ENCODE peak calls at places on chromosomes 2 and 18, in seven cellular contexts. Q is brain microvascular endothelial cell, K is right lobe of liver, I is mesendoderm, M is aorta, N is neuronal stem cell, A is heart left ventricle. S is an unnamed sample.

GRCh38 chr18:44507729-44508325 is 172.9 kb upstream of the SETBP1 start:
- DNase-seq in I (no peak), M (peak), K (peak), A (peak), N (no peak), Q (peak), S (no peak)

GRCh38 chr2:23574919-23575654 is 190.1 kb downstream of the KLHL29 start:
- DNase-seq in Q (no peak), A (peak), K (no peak), I (peak), N (no peak), M (no peak), S (no peak)

GRCh38 chr2:168796583-168797285 is 5.7 kb upstream of the NOSTRIN start:
- DNase-seq in Q (no peak), N (no peak), K (no peak), I (no peak), A (no peak), M (no peak), S (no peak)

GRCh38 chr2:40204268-40204667 is 247.6 kb downstream of the SLC8A1 start:
- DNase-seq in A (no peak), Q (peak), K (no peak), M (no peak), N (no peak), I (no peak), S (no peak)

GRCh38 chr2:201661366-201661765 is 18.1 kb upstream of the TMEM237 start:
- DNase-seq in A (no peak), N (no peak), M (no peak), Q (no peak), I (no peak), K (no peak), S (no peak)

GRCh38 chr2:3547915-3548314 is 10.2 kb downstream of the RNASEH1 start:
- DNase-seq in A (no peak), Q (no peak), M (no peak), K (no peak), N (no peak), I (no peak), S (no peak)

GRCh38 chr2:156702520-156702919 is 266.3 kb downstream of the GPD2 start:
- DNase-seq in Q (no peak), K (no peak), A (no peak), N (no peak), M (no peak), I (no peak), S (no peak)

GRCh38 chr2:37454851-37455762 is 110.7 kb downstream of the QPCT start:
- DNase-seq in Q (no peak), M (no peak), K (no peak), N (no peak), I (peak), A (no peak), S (peak)

GRCh38 chr2:33133436-33133835 is 186.7 kb downstream of the LTBP1 start:
- DNase-seq in Q (peak), N (no peak), A (no peak), M (no peak), K (peak), I (no peak), S (no peak)

GRCh38 chr2:170822885-170823799 is 6.5 kb downstream of the GAD1 start:
- DNase-seq in I (peak), M (peak), N (peak), Q (no peak), A (peak), K (peak), S (no peak)

GRCh38 chr18:5600376-5601071 is 56.7 kb upstream of the EPB41L3 start:
- DNase-seq in N (no peak), Q (no peak), I (peak), K (no peak), A (no peak), M (no peak), S (no peak)

GRCh38 chr2:175036582-175037018 is 31.4 kb upstream of the CHN1 start:
- DNase-seq in M (no peak), A (no peak), Q (no peak), K (no peak), N (peak), I (peak), S (no peak)

GRCh38 chr2:150486539-150487484 is 655 bp downstream of the RND3 start:
- DNase-seq in Q (no peak), I (peak), N (peak), M (no peak), A (no peak), K (peak), S (no peak)

GRCh38 chr2:185978634-185979405 is 240.2 kb downstream of the FSIP2 start:
- DNase-seq in K (no peak), M (no peak), I (no peak), A (no peak), N (no peak), Q (no peak), S (peak)

GRCh38 chr18:9619990-9620389 is 5.6 kb upstream of the PPP4R1 start:
- DNase-seq in N (no peak), K (no peak), Q (no peak), I (no peak), A (no peak), M (no peak), S (no peak)

GRCh38 chr2:50769416-50769815 is 262.5 kb downstream of the NRXN1 start:
- DNase-seq in A (no peak), N (no peak), M (no peak), Q (no peak), K (peak), I (peak), S (no peak)

GRCh38 chr2:85538507-85539360 is at the start of gene MAT2A:
- DNase-seq in M (peak), I (peak), K (peak), Q (peak), N (peak), A (peak), S (peak)

GRCh38 chr18:38525039-38525438 is 959.4 kb upstream of the CELF4 start:
- DNase-seq in A (no peak), I (no peak), Q (no peak), N (no peak), K (no peak), M (no peak), S (no peak)

GRCh38 chr2:126779286-126779605 is 119.4 kb upstream of the TEX51 start:
- DNase-seq in M (no peak), I (no peak), A (no peak), N (no peak), Q (no peak), K (no peak), S (no peak)

GRCh38 chr2:86518498-86518897 is 44.7 kb downstream of the CHMP3 start:
- DNase-seq in Q (no peak), M (no peak), K (no peak), I (peak), A (no peak), N (no peak), S (no peak)

GRCh38 chr18:45628979-45629958 is 14.0 kb downstream of the SLC14A2 start:
- DNase-seq in A (no peak), K (no peak), N (no peak), I (peak), M (no peak), Q (peak), S (peak)

GRCh38 chr2:232501794-232502499 is 14.3 kb upstream of the ECEL1 start:
- DNase-seq in M (no peak), K (no peak), A (no peak), I (no peak), N (no peak), Q (no peak), S (no peak)

GRCh38 chr18:11963991-11964484 is 17.3 kb upstream of the IMPA2 start:
- DNase-seq in N (no peak), I (peak), Q (no peak), K (no peak), M (no peak), A (no peak), S (no peak)

GRCh38 chr2:8566788-8567468 is 114.9 kb upstream of the ID2 start:
- DNase-seq in Q (no peak), N (no peak), M (peak), I (no peak), K (no peak), A (no peak), S (no peak)

GRCh38 chr2:75113217-75113616 is 86.1 kb downstream of the TACR1 start:
- DNase-seq in K (no peak), I (no peak), A (no peak), N (no peak), Q (no peak), M (no peak), S (no peak)

GRCh38 chr2:237744270-237744612 is 54.3 kb upstream of the RBM44 start:
- DNase-seq in A (no peak), Q (no peak), N (no peak), I (no peak), K (no peak), M (no peak), S (no peak)
- H3K27ac ChIP-seq in A (peak), Q (no peak), N (no peak), I (no peak), K (peak), M (no peak), S (no peak)

GRCh38 chr2:45237128-45237527 is 227.9 kb upstream of the SIX2 start:
- DNase-seq in M (no peak), Q (peak), K (no peak), N (no peak), I (no peak), A (no peak), S (no peak)

GRCh38 chr2:45236268-45236667 is 227.0 kb upstream of the SIX2 start:
- DNase-seq in N (no peak), Q (no peak), M (no peak), K (no peak), I (no peak), A (no peak), S (no peak)

GRCh38 chr2:45242161-45242741 is 233.0 kb upstream of the SIX2 start:
- DNase-seq in K (no peak), I (no peak), M (no peak), A (no peak), N (no peak), Q (peak), S (no peak)

GRCh38 chr2:45241061-45241561 is 231.9 kb upstream of the SIX2 start:
- DNase-seq in I (no peak), N (no peak), Q (peak), M (no peak), K (no peak), A (no peak), S (peak)

DNA sequence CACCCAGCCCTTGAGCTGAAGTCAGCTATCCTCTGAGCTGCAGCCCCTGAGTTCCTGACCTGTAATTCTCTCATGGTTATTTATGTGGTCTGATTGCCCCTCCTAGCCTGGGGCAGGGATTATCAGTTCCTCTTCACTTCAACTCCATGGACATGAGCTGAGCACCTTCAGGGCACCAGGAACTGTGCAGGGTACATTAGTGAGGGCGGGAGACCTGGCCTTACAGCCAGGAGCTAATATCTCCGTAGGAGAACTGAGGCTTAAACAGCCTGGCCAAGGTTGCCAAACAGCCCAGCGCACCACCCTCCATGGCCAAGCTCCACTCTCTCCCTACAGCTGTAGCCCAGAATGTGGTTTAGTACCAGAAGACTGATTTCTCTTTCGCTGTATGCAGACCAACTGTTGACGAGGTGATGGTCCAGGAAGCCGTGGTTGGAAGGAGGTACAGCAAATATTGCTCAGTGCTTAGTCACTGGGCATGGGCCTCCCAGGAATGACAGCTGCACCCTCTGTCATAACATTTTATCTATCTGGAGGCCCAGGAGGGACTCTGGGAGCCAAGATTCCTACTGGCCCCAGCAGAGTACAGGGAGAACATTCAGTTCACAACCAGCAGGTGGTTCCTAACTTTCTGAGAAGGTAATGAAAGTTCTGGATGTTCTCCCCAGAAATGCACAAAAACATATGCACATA is 228.7 kb upstream of the SIX2 start:
- DNase-seq in K (no peak), N (no peak), A (no peak), M (peak), Q (peak), I (no peak), S (peak)
- H3K27ac ChIP-seq in K (no peak), N (no peak), A (no peak), M (no peak), Q (peak), I (no peak), S (no peak)

DNA sequence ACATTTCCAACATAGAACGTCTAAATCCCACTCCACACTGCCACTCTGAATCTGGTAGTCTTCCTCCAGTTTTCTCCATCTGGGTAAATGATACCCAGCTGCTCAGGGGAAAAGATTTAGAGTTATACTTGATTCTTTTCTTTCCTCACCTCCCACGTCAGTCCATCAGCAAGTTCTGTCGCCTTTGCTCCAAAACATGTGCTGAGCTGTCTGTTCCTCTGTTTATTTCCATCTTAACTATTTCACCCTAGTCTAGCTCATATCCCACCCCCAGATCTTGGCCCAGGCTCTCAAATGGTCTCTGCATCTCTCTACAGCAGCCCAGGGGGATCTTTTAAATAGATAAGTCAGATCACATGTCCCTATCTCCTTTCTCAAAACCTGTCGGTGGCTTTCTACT is 43.4 kb upstream of the GMCL1 start:
- DNase-seq in K (no peak), I (no peak), Q (no peak), N (no peak), A (no peak), M (no peak), S (no peak)
- H3K27ac ChIP-seq in K (no peak), I (no peak), Q (no peak), N (no peak), A (no peak), M (no peak), S (no peak)

DNA sequence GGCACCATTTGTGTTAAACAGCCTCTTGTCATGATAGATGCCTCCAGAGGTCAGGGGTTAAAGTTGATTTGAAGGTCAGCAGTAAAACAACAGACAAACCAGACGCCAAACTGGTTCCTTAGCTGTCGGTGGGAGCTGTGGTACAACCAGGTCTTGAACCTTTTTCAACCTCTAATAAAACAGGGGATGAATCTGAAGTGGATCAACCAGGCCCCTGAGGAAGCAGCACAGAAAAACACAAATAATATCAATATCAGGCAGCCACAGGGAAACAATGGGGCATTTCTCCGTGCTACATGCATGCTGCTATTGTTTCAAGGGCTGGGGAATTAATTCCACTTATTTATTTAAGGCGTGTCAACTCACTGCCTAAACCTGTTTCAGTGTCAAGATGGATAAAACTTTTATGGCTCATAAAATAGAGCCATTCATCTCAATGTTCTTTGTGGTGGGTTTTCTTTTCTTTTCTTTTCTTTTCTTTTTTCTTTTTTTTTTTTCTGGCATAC is 265.3 kb downstream of the MEIS1 start:
- DNase-seq in N (peak), K (no peak), M (no peak), A (no peak), I (peak), Q (no peak), S (peak)
- H3K27ac ChIP-seq in N (no peak), K (no peak), M (no peak), A (no peak), I (no peak), Q (no peak), S (no peak)

DNA sequence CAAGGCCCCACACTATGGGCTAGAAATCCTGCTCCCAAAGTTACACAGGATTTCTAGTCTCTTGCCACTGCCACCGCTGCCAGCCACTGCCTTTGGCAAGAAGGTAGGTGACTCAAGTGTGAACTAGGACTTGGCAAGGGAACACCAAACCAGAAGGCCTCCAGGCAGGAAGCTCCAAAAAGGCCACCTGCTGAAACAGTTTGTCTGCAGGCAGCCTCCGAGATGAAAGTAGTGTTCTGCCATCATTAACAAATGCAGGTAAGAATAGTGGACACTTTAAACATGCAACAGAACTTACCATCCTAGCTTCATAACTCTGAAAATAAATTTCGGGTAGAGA is 3.9 kb downstream of the ANKRD44 start:
- DNase-seq in M (peak), N (no peak), A (no peak), Q (no peak), K (peak), I (no peak), S (no peak)
- H3K27ac ChIP-seq in M (no peak), N (no peak), A (peak), Q (no peak), K (peak), I (no peak), S (no peak)

GRCh38 chr2:226631671-226632070 is 167.9 kb downstream of the IRS1 start:
- DNase-seq in I (no peak), K (no peak), Q (no peak), M (no peak), A (no peak), N (no peak), S (no peak)
- H3K27ac ChIP-seq in I (no peak), K (no peak), Q (no peak), M (no peak), A (no peak), N (no peak), S (no peak)

GRCh38 chr2:47844162-47844561 is 61.2 kb downstream of the MSH6 start:
- DNase-seq in N (no peak), A (no peak), K (no peak), I (no peak), M (no peak), Q (no peak), S (no peak)

GRCh38 chr2:47849368-47849767 is 56.9 kb downstream of the FBXO11 start:
- DNase-seq in M (no peak), A (no peak), I (no peak), N (no peak), Q (no peak), K (no peak), S (no peak)
- H3K27ac ChIP-seq in M (no peak), A (no peak), I (no peak), N (no peak), Q (no peak), K (no peak), S (no peak)

DNA sequence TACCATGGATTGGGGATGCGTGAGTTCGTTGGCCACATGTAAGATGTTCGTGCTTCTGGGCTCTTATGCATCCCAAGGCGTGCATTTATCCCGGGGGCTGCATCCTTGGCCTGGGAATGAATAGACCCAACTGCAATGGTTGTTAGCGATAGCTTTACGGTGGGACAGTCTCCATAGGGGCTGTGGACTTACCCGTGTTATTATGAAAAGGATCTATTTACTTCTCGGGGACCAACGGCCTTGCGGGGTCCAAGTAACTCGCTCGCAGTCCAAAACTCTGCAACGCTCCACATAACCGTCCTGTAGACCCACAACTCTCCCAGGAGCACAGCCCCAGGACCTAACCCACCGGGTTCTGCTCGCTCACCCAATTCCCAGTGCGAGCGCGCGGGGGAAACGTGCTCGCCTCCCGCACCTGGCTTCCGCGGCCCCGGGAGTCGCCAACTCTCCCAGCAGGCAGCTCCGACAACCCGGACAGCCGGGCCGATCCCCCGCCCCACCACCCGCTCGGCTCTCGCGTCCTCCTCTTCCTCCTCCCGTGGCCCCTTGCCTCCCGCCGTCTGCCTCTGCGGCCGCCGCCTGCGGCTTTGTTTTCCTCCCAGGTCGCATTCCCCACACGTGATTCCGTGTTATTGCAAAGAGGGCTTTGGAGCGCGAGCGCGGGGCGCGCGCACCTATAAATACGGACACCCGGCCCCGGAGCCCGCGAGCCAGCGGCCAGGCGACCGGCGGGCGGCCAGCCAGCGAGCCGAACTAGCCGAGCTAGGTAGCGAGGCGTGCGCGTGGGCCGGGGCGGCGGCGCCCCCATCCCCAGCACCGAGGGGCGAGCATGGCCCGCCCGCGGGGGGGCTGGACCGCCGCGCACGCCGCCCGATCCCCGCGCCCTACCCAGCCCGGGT is at the start of gene CABLES1:
- DNase-seq in I (peak), N (peak), M (peak), A (peak), Q (peak), K (peak), S (no peak)
- H3K27ac ChIP-seq in I (peak), N (no peak), M (peak), A (peak), Q (peak), K (peak), S (no peak)